ENCODE peak calls at places on chromosomes 5 and 9, in six cellular contexts. G, Z, H, O, M and R are unnamed samples.

GRCh38 chr9:35958104-35958825 is at the start of gene OR2S2:
- DNase-seq in G (no peak), Z (no peak), H (no peak), O (no peak), M (no peak), R (no peak)

GRCh38 chr5:90542827-90543519 is 13.6 kb upstream of the LYSMD3 start:
- DNase-seq in G (no peak), Z (no peak), H (no peak), O (no peak), M (no peak), R (no peak)

GRCh38 chr5:32387841-32388240 is 56.7 kb downstream of the ZFR start:
- DNase-seq in G (no peak), Z (no peak), H (no peak), O (no peak), M (no peak), R (no peak)

GRCh38 chr5:178119915-178120660 is 6.8 kb downstream of the N4BP3 start:
- DNase-seq in G (no peak), Z (no peak), H (no peak), O (no peak), M (no peak), R (no peak)

GRCh38 chr5:39001683-39002082 is 72.5 kb downstream of the RICTOR start:
- DNase-seq in G (no peak), Z (no peak), H (no peak), O (no peak), M (no peak), R (no peak)

GRCh38 chr9:124456341-124457078 is 6.3 kb downstream of the ADGRD2 start:
- DNase-seq in G (no peak), Z (no peak), H (no peak), O (no peak), M (no peak), R (no peak)

GRCh38 chr5:64612349-64612961 is 77.8 kb upstream of the SHISAL2B start:
- DNase-seq in G (no peak), Z (peak), H (peak), O (no peak), M (peak), R (peak)

GRCh38 chr9:27407491-27407890 is 110.5 kb upstream of the EQTN start:
- DNase-seq in G (no peak), Z (no peak), H (no peak), O (no peak), M (no peak), R (no peak)

GRCh38 chr5:126449751-126450271 is 26.6 kb downstream of the GRAMD2B start:
- DNase-seq in G (peak), Z (no peak), H (no peak), O (peak), M (no peak), R (no peak)

GRCh38 chr5:116303810-116304209 is 219.0 kb downstream of the COMMD10 start:
- DNase-seq in G (no peak), Z (no peak), H (no peak), O (no peak), M (no peak), R (no peak)

GRCh38 chr9:136043386-136044054 is 51.6 kb downstream of the NACC2 start:
- DNase-seq in G (no peak), Z (no peak), H (no peak), O (no peak), M (no peak), R (no peak)

GRCh38 chr5:53035868-53036381 is 46.8 kb downstream of the ITGA2 start:
- DNase-seq in G (no peak), Z (peak), H (no peak), O (no peak), M (no peak), R (peak)

GRCh38 chr5:31992377-31992776 is 181.7 kb downstream of the GOLPH3 start:
- DNase-seq in G (no peak), Z (no peak), H (no peak), O (no peak), M (no peak), R (no peak)

GRCh38 chr9:89553451-89554020 is 51.3 kb upstream of the GADD45G start:
- DNase-seq in G (no peak), Z (no peak), H (no peak), O (no peak), M (no peak), R (no peak)

GRCh38 chr5:78566747-78567449 is 81.7 kb downstream of the LHFPL2 start:
- DNase-seq in G (no peak), Z (no peak), H (no peak), O (no peak), M (no peak), R (no peak)

GRCh38 chr9:95349109-95350038 is 31.9 kb upstream of the FANCC start:
- DNase-seq in G (no peak), Z (no peak), H (no peak), O (no peak), M (no peak), R (peak)

GRCh38 chr9:110429453-110429852 is 91.8 kb upstream of the TXNDC8 start:
- DNase-seq in G (no peak), Z (no peak), H (no peak), O (no peak), M (no peak), R (no peak)

GRCh38 chr9:13847270-13847669 is 466.7 kb downstream of the NFIB start:
- DNase-seq in G (no peak), Z (no peak), H (no peak), O (no peak), M (no peak), R (no peak)

GRCh38 chr9:99828417-99829176 is 6.9 kb downstream of the NR4A3 start:
- DNase-seq in G (no peak), Z (no peak), H (no peak), O (no peak), M (peak), R (no peak)

GRCh38 chr9:124261787-124262595 is 4.2 kb downstream of the NEK6 start:
- DNase-seq in G (no peak), Z (no peak), H (no peak), O (no peak), M (no peak), R (no peak)

GRCh38 chr5:67606586-67606947 is 410.0 kb upstream of the CD180 start:
- DNase-seq in G (no peak), Z (no peak), H (no peak), O (no peak), M (no peak), R (no peak)

GRCh38 chr5:132667761-132668705 is 5.8 kb upstream of the IL4 start:
- DNase-seq in G (no peak), Z (no peak), H (no peak), O (no peak), M (no peak), R (no peak)

GRCh38 chr9:123216387-123216786 is 52.0 kb downstream of the STRBP start:
- DNase-seq in G (no peak), Z (no peak), H (no peak), O (no peak), M (no peak), R (no peak)

GRCh38 chr5:134905246-134905996 is 490 bp downstream of the PCBD2 start:
- DNase-seq in G (peak), Z (no peak), H (no peak), O (peak), M (peak), R (no peak)

GRCh38 chr9:129849901-129850300 is 14.6 kb downstream of the USP20 start:
- DNase-seq in G (no peak), Z (no peak), H (no peak), O (no peak), M (no peak), R (no peak)

GRCh38 chr5:62593331-62593730 is 14.7 kb downstream of the LRRC70 start:
- DNase-seq in G (no peak), Z (no peak), H (no peak), O (no peak), M (no peak), R (no peak)

GRCh38 chr9:94729199-94729598 is 2.7 kb downstream of the AOPEP start:
- DNase-seq in G (no peak), Z (no peak), H (no peak), O (no peak), M (no peak), R (no peak)

GRCh38 chr9:92652461-92652860 is 17.5 kb downstream of the IPPK start:
- DNase-seq in G (no peak), Z (no peak), H (no peak), O (no peak), M (no peak), R (no peak)

GRCh38 chr5:160833806-160834205 is 18.2 kb downstream of the ATP10B start:
- DNase-seq in G (no peak), Z (no peak), H (no peak), O (no peak), M (no peak), R (no peak)

GRCh38 chr5:170533383-170533782 is 29.6 kb downstream of the KCNIP1 start:
- DNase-seq in G (no peak), Z (no peak), H (no peak), O (no peak), M (no peak), R (no peak)